ENCODE peak calls at places on chromosomes 6 and 20, in seven cellular contexts. One of them, this sample, is unnamed.

GRCh38 chr20:54133434-54134427 is 40.1 kb downstream of the CYP24A1 start:
- DNase-seq in suprapubic skin: no peak
- DNase-seq in NB4: no peak
- DNase-seq in A549: peak
- DNase-seq in IMR-90: peak
- DNase-seq in endothelial cell of umbilical vein: no peak
- DNase-seq in body of pancreas: no peak
- DNase-seq in this sample: no peak

GRCh38 chr6:55734256-55734655 is 141.1 kb downstream of the BMP5 start:
- DNase-seq in endothelial cell of umbilical vein: no peak
- DNase-seq in IMR-90: no peak
- DNase-seq in suprapubic skin: no peak
- DNase-seq in NB4: no peak
- DNase-seq in A549: no peak
- DNase-seq in body of pancreas: no peak
- DNase-seq in this sample: no peak

GRCh38 chr6:87183687-87184086 is 28.3 kb downstream of the ZNF292 start:
- DNase-seq in suprapubic skin: no peak
- DNase-seq in body of pancreas: no peak
- DNase-seq in IMR-90: peak
- DNase-seq in A549: no peak
- DNase-seq in NB4: no peak
- DNase-seq in endothelial cell of umbilical vein: no peak
- DNase-seq in this sample: no peak

GRCh38 chr20:52624270-52624669 is 347.9 kb upstream of the TSHZ2 start:
- DNase-seq in body of pancreas: no peak
- DNase-seq in endothelial cell of umbilical vein: no peak
- DNase-seq in NB4: no peak
- DNase-seq in IMR-90: no peak
- DNase-seq in A549: no peak
- DNase-seq in suprapubic skin: no peak
- DNase-seq in this sample: no peak

GRCh38 chr6:170464524-170464979 is 88.6 kb downstream of the PSMB1 start:
- DNase-seq in endothelial cell of umbilical vein: no peak
- DNase-seq in NB4: no peak
- DNase-seq in IMR-90: no peak
- DNase-seq in A549: no peak
- DNase-seq in suprapubic skin: no peak
- DNase-seq in body of pancreas: no peak
- DNase-seq in this sample: no peak

GRCh38 chr6:154113392-154113791 is 74.4 kb downstream of the OPRM1 start:
- DNase-seq in suprapubic skin: no peak
- DNase-seq in A549: no peak
- DNase-seq in NB4: no peak
- DNase-seq in endothelial cell of umbilical vein: no peak
- DNase-seq in IMR-90: no peak
- DNase-seq in body of pancreas: no peak
- DNase-seq in this sample: no peak

GRCh38 chr20:59925894-59926293 is 7.5 kb downstream of the SYCP2 start:
- DNase-seq in body of pancreas: no peak
- DNase-seq in IMR-90: no peak
- DNase-seq in A549: peak
- DNase-seq in suprapubic skin: no peak
- DNase-seq in NB4: no peak
- DNase-seq in endothelial cell of umbilical vein: no peak
- DNase-seq in this sample: no peak

GRCh38 chr6:133768656-133769295 is 120.1 kb upstream of the TCF21 start:
- DNase-seq in NB4: no peak
- DNase-seq in body of pancreas: peak
- DNase-seq in suprapubic skin: no peak
- DNase-seq in endothelial cell of umbilical vein: peak
- DNase-seq in A549: no peak
- DNase-seq in IMR-90: no peak
- DNase-seq in this sample: no peak

GRCh38 chr6:41182069-41183034 is 18.6 kb downstream of the TREML2 start:
- DNase-seq in suprapubic skin: no peak
- DNase-seq in A549: peak
- DNase-seq in body of pancreas: peak
- DNase-seq in endothelial cell of umbilical vein: peak
- DNase-seq in IMR-90: peak
- DNase-seq in NB4: peak
- DNase-seq in this sample: peak

GRCh38 chr6:21027507-21027906 is 493.2 kb downstream of the CDKAL1 start:
- DNase-seq in A549: no peak
- DNase-seq in NB4: no peak
- DNase-seq in suprapubic skin: no peak
- DNase-seq in IMR-90: no peak
- DNase-seq in body of pancreas: no peak
- DNase-seq in endothelial cell of umbilical vein: no peak
- DNase-seq in this sample: no peak

GRCh38 chr6:44352259-44352658 is 9.8 kb downstream of the SPATS1 start:
- DNase-seq in body of pancreas: no peak
- DNase-seq in IMR-90: no peak
- DNase-seq in A549: no peak
- DNase-seq in endothelial cell of umbilical vein: no peak
- DNase-seq in suprapubic skin: no peak
- DNase-seq in NB4: no peak
- DNase-seq in this sample: no peak

GRCh38 chr6:48765352-48765961 is 654.5 kb upstream of the PTCHD4 start:
- DNase-seq in endothelial cell of umbilical vein: peak
- DNase-seq in A549: peak
- DNase-seq in body of pancreas: peak
- DNase-seq in NB4: peak
- DNase-seq in IMR-90: peak
- DNase-seq in suprapubic skin: no peak
- DNase-seq in this sample: no peak

GRCh38 chr6:11538049-11538798 is 675 bp downstream of the TMEM170B start:
- DNase-seq in A549: no peak
- DNase-seq in body of pancreas: peak
- DNase-seq in IMR-90: no peak
- DNase-seq in suprapubic skin: no peak
- DNase-seq in NB4: peak
- DNase-seq in endothelial cell of umbilical vein: peak
- DNase-seq in this sample: no peak

GRCh38 chr6:36674942-36675341 is 3.6 kb upstream of the CDKN1A start:
- DNase-seq in NB4: no peak
- DNase-seq in body of pancreas: no peak
- DNase-seq in suprapubic skin: no peak
- DNase-seq in IMR-90: no peak
- DNase-seq in endothelial cell of umbilical vein: no peak
- DNase-seq in A549: no peak
- DNase-seq in this sample: no peak

GRCh38 chr6:112065426-112065986 is 11.6 kb downstream of the CCN6 start:
- DNase-seq in NB4: no peak
- DNase-seq in body of pancreas: no peak
- DNase-seq in suprapubic skin: no peak
- DNase-seq in IMR-90: peak
- DNase-seq in endothelial cell of umbilical vein: no peak
- DNase-seq in A549: no peak
- DNase-seq in this sample: no peak

GRCh38 chr6:9620263-9620662 is 794.6 kb downstream of the TFAP2A start:
- DNase-seq in A549: no peak
- DNase-seq in suprapubic skin: no peak
- DNase-seq in body of pancreas: no peak
- DNase-seq in endothelial cell of umbilical vein: no peak
- DNase-seq in NB4: no peak
- DNase-seq in IMR-90: peak
- DNase-seq in this sample: no peak

GRCh38 chr20:41200446-41201202 is 63.3 kb downstream of the PLCG1 start:
- DNase-seq in NB4: no peak
- DNase-seq in IMR-90: no peak
- DNase-seq in body of pancreas: no peak
- DNase-seq in suprapubic skin: no peak
- DNase-seq in A549: no peak
- DNase-seq in endothelial cell of umbilical vein: peak
- DNase-seq in this sample: no peak

DNA sequence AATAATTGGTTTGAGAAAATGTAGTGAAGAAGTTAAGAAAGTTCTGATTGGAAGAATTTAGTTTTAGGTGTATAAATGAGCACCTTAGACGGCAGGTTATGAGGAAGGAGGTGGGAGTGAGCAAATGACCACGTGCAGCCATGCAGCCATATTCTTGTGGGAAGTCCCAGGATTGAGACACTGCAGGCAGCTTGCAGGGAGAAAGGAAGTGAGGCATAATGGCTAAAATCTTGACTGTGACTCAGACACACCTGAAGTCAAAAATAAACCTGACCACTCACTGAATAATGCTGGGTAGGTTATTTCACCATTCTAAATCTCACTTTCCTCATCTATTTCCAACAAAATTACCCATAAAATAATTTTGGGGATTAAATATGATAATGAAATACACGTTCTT is 16.6 kb downstream of the DSE start:
- DNase-seq in NB4: peak
- DNase-seq in A549: peak
- DNase-seq in endothelial cell of umbilical vein: peak
- DNase-seq in IMR-90: peak
- DNase-seq in suprapubic skin: no peak
- DNase-seq in body of pancreas: no peak
- DNase-seq in this sample: no peak
- TF ChIP-seq POLR2A in NB4: no peak
- TF ChIP-seq POLR2A in A549: no peak
- TF ChIP-seq POLR2A in endothelial cell of umbilical vein: no peak
- TF ChIP-seq POLR2A in IMR-90: no peak
- TF ChIP-seq POLR2A in suprapubic skin: no peak
- TF ChIP-seq POLR2A in body of pancreas: no peak
- TF ChIP-seq POLR2A in this sample: no peak

GRCh38 chr6:38174806-38175495 is 355.4 kb downstream of the ZFAND3 start:
- DNase-seq in IMR-90: no peak
- DNase-seq in NB4: no peak
- DNase-seq in endothelial cell of umbilical vein: no peak
- DNase-seq in A549: no peak
- DNase-seq in suprapubic skin: no peak
- DNase-seq in body of pancreas: no peak
- DNase-seq in this sample: no peak
- TF ChIP-seq POLR2A in IMR-90: no peak
- TF ChIP-seq POLR2A in NB4: no peak
- TF ChIP-seq POLR2A in endothelial cell of umbilical vein: no peak
- TF ChIP-seq POLR2A in A549: no peak
- TF ChIP-seq POLR2A in suprapubic skin: no peak
- TF ChIP-seq POLR2A in body of pancreas: no peak
- TF ChIP-seq POLR2A in this sample: no peak

GRCh38 chr6:138692058-138692977 is 81.3 kb upstream of the CCDC28A start:
- DNase-seq in NB4: peak
- DNase-seq in endothelial cell of umbilical vein: peak
- DNase-seq in A549: peak
- DNase-seq in IMR-90: peak
- DNase-seq in body of pancreas: peak
- DNase-seq in suprapubic skin: no peak
- DNase-seq in this sample: peak
- TF ChIP-seq POLR2A in NB4: peak
- TF ChIP-seq POLR2A in endothelial cell of umbilical vein: no peak
- TF ChIP-seq POLR2A in A549: no peak
- TF ChIP-seq POLR2A in IMR-90: no peak
- TF ChIP-seq POLR2A in body of pancreas: no peak
- TF ChIP-seq POLR2A in suprapubic skin: no peak
- TF ChIP-seq POLR2A in this sample: no peak

DNA sequence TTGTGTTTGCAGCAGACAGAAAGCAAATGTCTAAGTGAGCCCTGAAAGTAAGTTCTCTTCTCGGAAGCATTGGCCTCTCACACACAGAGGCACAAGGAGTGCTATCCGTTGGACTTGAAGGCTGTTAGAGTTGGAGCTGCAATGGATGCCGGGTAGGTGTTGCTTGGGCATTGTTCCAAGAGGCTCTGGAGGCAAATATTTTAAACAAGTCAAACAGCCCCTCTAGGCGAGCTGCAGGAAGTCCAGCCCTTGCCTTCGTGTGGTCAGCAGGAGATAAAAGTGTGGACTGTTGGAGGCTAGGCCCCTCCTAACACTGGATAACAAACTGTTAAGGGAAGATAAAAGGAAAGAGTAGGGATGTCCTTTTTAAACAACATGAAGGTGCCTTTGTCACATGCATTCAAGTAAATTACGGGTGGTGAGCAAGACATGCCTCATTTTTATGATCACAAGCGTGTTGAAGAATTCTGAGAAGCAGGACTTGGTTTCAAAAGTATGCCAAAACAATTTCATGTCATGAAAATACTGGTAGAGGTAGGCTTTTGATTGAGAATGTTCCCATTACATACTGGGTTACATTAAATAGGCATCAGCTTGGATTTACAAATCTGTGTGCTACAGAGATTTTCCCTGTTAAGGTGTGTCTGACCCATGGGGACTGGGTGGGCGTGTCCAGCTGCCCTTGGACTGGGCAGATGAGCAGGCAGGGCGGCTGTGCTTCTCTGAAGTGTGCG is 57.4 kb downstream of the RREB1 start:
- DNase-seq in A549: no peak
- DNase-seq in endothelial cell of umbilical vein: no peak
- DNase-seq in IMR-90: peak
- DNase-seq in NB4: no peak
- DNase-seq in body of pancreas: no peak
- DNase-seq in suprapubic skin: no peak
- DNase-seq in this sample: no peak
- TF ChIP-seq POLR2A in A549: no peak
- TF ChIP-seq POLR2A in endothelial cell of umbilical vein: no peak
- TF ChIP-seq POLR2A in IMR-90: no peak
- TF ChIP-seq POLR2A in NB4: no peak
- TF ChIP-seq POLR2A in body of pancreas: no peak
- TF ChIP-seq POLR2A in suprapubic skin: no peak
- TF ChIP-seq POLR2A in this sample: no peak

GRCh38 chr6:34888874-34889555 is at the start of gene ANKS1A:
- DNase-seq in body of pancreas: peak
- DNase-seq in endothelial cell of umbilical vein: peak
- DNase-seq in NB4: peak
- DNase-seq in IMR-90: peak
- DNase-seq in suprapubic skin: peak
- DNase-seq in A549: peak
- DNase-seq in this sample: peak
- TF ChIP-seq POLR2A in body of pancreas: peak
- TF ChIP-seq POLR2A in endothelial cell of umbilical vein: peak
- TF ChIP-seq POLR2A in NB4: peak
- TF ChIP-seq POLR2A in IMR-90: no peak
- TF ChIP-seq POLR2A in suprapubic skin: peak
- TF ChIP-seq POLR2A in A549: peak
- TF ChIP-seq POLR2A in this sample: peak

DNA sequence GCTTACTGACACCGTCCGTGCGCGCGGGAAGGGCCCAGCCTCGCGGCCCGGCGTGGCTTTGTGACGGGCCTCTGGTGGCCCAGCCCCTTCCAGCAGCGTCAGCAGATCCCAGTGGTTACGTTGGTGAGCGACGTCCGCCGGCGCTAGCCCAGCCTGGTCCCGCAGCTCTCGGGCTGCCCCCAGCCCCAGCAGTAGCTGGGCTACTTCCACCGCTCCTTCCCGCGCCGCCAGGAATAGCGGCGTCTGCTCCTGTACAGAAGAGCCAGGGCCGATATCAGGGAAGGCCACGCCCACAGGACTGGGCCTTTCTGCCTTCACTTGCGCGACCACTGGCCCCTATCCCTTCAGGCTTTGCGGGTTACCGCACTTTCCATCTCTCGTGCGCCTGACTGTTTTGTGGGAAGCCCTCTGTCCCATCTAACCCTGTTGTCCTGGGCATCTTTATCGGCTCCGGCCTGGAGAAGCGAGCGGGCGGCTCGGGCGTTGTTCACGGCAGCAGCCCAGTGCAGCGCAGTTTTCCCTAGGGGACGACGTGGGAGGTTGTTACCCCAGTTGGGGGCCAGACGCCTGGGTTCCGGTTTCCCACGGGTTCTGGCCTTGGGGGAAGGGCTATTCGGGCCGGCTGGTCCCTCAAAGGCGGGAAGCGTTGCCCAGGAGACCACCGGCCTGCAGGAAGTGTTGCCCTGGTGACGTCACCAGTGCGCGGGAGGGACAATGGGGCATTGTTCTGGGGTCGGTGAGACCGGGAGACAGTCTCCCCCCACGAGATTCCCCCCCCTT is 3.6 kb upstream of the GPSM3 start:
- DNase-seq in IMR-90: peak
- DNase-seq in A549: peak
- DNase-seq in body of pancreas: peak
- DNase-seq in NB4: peak
- DNase-seq in endothelial cell of umbilical vein: peak
- DNase-seq in suprapubic skin: peak
- DNase-seq in this sample: peak
- TF ChIP-seq POLR2A in IMR-90: peak
- TF ChIP-seq POLR2A in A549: peak
- TF ChIP-seq POLR2A in body of pancreas: peak
- TF ChIP-seq POLR2A in NB4: peak
- TF ChIP-seq POLR2A in endothelial cell of umbilical vein: peak
- TF ChIP-seq POLR2A in suprapubic skin: peak
- TF ChIP-seq POLR2A in this sample: peak

This sample was measured in H54.